ENCODE peak calls at places on chromosomes 13 and 19, in nine cellular contexts. E is right lobe of liver; M is K562; F is tibial artery; D is transverse colon; L is effector memory CD4-positive, alpha-beta T cell; S is right atrium auricular region; O is fibroblast of lung; K is ovary. W is an unnamed sample.

GRCh38 chr13:25686831-25687495 is 315.2 kb downstream of the ATP8A2 start:
- DNase-seq in L (no peak), E (no peak), O (no peak), M (no peak), D (no peak), F (no peak), K (no peak), S (no peak), W (no peak)

GRCh38 chr19:19185853-19186728 is 5.9 kb downstream of the BORCS8 start:
- DNase-seq in O (peak), M (peak), E (no peak), K (no peak), F (no peak), L (peak), S (no peak), D (peak), W (peak)

GRCh38 chr19:2087621-2088100 is 8.5 kb downstream of the MOB3A start:
- DNase-seq in E (no peak), F (peak), K (no peak), L (no peak), M (no peak), D (peak), S (no peak), O (no peak), W (no peak)

GRCh38 chr13:26614721-26615120 is 57.2 kb downstream of the WASF3 start:
- DNase-seq in D (no peak), K (no peak), F (no peak), E (no peak), M (no peak), S (no peak), L (no peak), O (no peak), W (no peak)

GRCh38 chr13:95496485-95496884 is 56.0 kb upstream of the CLDN10 start:
- DNase-seq in K (no peak), F (no peak), D (no peak), M (no peak), L (no peak), S (no peak), O (no peak), E (no peak), W (no peak)

GRCh38 chr13:60583196-60583908 is 186.3 kb downstream of the TDRD3 start:
- DNase-seq in F (peak), K (no peak), M (no peak), S (no peak), D (no peak), L (no peak), E (no peak), O (peak), W (peak)

GRCh38 chr13:31394491-31394890 is 194.7 kb downstream of the B3GLCT start:
- DNase-seq in L (no peak), O (no peak), E (no peak), K (no peak), D (no peak), M (no peak), F (no peak), S (no peak), W (no peak)

GRCh38 chr13:95704510-95704909 is 27.6 kb downstream of the DNAJC3 start:
- DNase-seq in E (no peak), F (no peak), L (no peak), M (peak), S (no peak), D (no peak), O (peak), K (no peak), W (no peak)

GRCh38 chr13:78376033-78376432 is 227.3 kb downstream of the POU4F1 start:
- DNase-seq in S (no peak), D (no peak), O (no peak), M (no peak), K (no peak), F (no peak), L (no peak), E (no peak), W (no peak)

GRCh38 chr13:101916108-101916757 is 463.8 kb downstream of the ITGBL1 start:
- DNase-seq in L (no peak), M (peak), O (peak), D (no peak), E (peak), K (no peak), S (no peak), F (no peak), W (peak)

GRCh38 chr13:88932950-88933349 is 1261.8 kb downstream of the SLITRK5 start:
- DNase-seq in M (no peak), F (no peak), E (no peak), D (no peak), O (peak), K (no peak), L (no peak), S (no peak), W (no peak)

GRCh38 chr13:34675626-34676025 is 266.4 kb upstream of the NBEA start:
- DNase-seq in D (no peak), M (no peak), O (no peak), K (no peak), F (no peak), E (no peak), L (no peak), S (no peak), W (no peak)

GRCh38 chr19:35119578-35119977 is 4.0 kb downstream of the FXYD3 start:
- DNase-seq in E (no peak), D (no peak), L (no peak), S (no peak), F (no peak), K (no peak), M (no peak), O (no peak), W (no peak)

GRCh38 chr19:18518639-18519038 is 3.2 kb downstream of the ELL start:
- DNase-seq in S (no peak), K (no peak), M (no peak), E (no peak), F (no peak), O (no peak), D (no peak), L (no peak), W (no peak)

GRCh38 chr13:110150384-110151091 is 156.4 kb downstream of the COL4A1 start:
- DNase-seq in K (no peak), F (no peak), L (no peak), D (no peak), S (peak), M (no peak), O (peak), E (peak), W (no peak)

GRCh38 chr13:27406178-27406939 is 18.1 kb upstream of the GTF3A start:
- DNase-seq in S (no peak), M (peak), D (no peak), E (no peak), F (no peak), L (peak), O (peak), K (no peak), W (peak)

GRCh38 chr13:80083516-80084085 is 257.3 kb downstream of the SPRY2 start:
- DNase-seq in D (no peak), F (no peak), E (no peak), O (no peak), L (no peak), S (no peak), K (no peak), M (no peak), W (no peak)

GRCh38 chr19:10362259-10362658 is 18.1 kb downstream of the TYK2 start:
- DNase-seq in L (no peak), D (no peak), S (no peak), K (no peak), F (no peak), M (no peak), E (no peak), O (no peak), W (no peak)

GRCh38 chr13:68846663-68847062 is 1261.0 kb upstream of the ATXN8OS start:
- DNase-seq in O (no peak), K (no peak), S (no peak), M (no peak), L (no peak), E (no peak), D (no peak), F (no peak), W (no peak)

GRCh38 chr13:48318014-48318713 is 14.6 kb downstream of the RB1 start:
- DNase-seq in L (no peak), K (no peak), O (no peak), S (no peak), M (no peak), E (no peak), D (no peak), F (no peak), W (no peak)

GRCh38 chr19:11195169-11195568 is 2.2 kb downstream of the KANK2 start:
- DNase-seq in F (no peak), E (no peak), L (no peak), O (peak), K (peak), D (no peak), S (no peak), M (peak), W (no peak)

GRCh38 chr13:95296326-95296939 is 4.8 kb downstream of the ABCC4 start:
- DNase-seq in M (no peak), S (no peak), E (peak), F (no peak), L (no peak), K (no peak), O (no peak), D (peak), W (peak)

GRCh38 chr13:79989251-79989661 is 351.7 kb downstream of the SPRY2 start:
- DNase-seq in L (no peak), O (no peak), K (no peak), F (no peak), M (no peak), E (no peak), S (no peak), D (peak), W (no peak)

GRCh38 chr19:15115080-15115479 is 7.9 kb downstream of the SYDE1 start:
- DNase-seq in L (no peak), S (peak), M (no peak), F (peak), O (peak), K (peak), E (peak), D (peak), W (no peak)

GRCh38 chr13:41139296-41139966 is 6.8 kb upstream of the KBTBD6 start:
- DNase-seq in F (no peak), K (no peak), O (peak), D (no peak), L (no peak), M (no peak), E (no peak), S (no peak), W (no peak)
- H3K27ac ChIP-seq in F (no peak), K (no peak), O (no peak), D (no peak), L (no peak), M (no peak), E (no peak), S (no peak), W (no peak)

DNA sequence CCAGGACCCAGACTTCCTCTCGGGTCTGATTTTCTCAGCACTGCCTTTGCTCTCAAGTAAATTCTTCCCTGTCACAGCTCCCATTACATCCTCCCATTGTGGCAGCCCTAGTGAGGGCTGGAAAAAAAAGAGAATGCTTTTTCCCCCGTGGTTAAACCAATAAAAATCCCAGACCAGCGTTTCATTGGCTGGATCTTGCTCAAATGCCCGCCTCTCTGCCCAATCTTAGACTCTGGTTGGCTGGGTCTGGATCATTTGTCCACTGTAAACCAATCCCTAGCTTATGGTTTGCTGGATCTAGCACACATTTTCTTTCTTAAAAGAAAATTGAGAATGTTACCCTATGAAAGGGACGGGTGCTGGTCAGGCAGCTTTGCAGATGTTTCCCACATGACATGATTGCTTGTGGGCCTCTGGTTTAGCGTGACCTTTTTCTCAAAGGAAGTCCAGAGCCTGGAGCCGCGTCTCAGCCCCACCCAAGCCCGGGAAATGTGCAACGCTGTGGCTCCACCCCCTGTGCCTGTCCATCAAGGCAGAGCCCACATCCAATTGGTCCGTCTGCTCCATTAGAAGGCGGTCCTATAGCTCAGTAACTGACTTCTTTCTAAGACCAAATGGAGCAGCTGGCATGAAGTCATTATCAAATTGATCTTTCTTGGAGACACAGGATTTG is 2.8 kb upstream of the MCEMP1 start:
- DNase-seq in E (peak), K (no peak), F (peak), S (peak), M (peak), O (peak), L (no peak), D (peak), W (peak)
- H3K27ac ChIP-seq in E (no peak), K (no peak), F (no peak), S (no peak), M (no peak), O (no peak), L (no peak), D (no peak), W (no peak)

DNA sequence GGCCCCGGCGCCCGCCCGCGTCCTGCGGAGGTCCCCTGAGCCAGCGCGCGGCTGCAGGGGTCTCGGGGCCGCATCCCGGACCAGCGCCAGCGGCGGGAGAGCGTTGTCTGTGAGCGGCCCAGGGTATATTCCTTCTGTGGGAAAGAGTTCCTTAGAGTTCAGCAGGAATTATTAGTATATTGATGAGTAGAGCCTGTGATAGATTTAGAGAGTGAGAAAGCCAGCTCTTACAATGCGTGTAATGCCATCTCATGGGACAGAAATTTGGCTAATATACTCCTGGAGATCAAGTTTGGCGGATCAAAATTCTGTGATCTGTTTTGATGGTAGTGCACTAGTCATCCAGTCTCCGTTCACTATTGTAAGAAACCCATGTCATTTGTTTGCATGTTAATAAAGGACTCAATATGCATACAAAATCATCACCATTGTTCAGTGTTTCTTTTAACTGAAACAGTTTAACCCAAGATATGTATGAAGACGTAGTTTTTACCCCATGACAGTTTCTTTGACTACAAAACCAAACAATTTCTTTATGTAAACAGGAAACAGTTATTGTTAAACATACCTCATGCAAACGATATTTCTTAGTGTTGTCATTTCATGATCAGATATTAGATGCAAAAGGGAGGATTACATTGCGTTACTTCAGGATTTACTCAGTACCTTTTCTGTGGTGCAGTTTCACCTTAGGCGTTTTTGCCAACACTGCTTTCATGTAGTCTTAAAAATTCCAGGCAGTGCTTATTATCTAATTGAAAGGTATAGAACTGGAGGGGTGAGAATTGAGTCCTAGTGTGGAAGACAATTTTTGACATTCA is 9.9 kb downstream of the TNFRSF19 start:
- DNase-seq in D (no peak), E (no peak), S (no peak), K (no peak), M (no peak), F (no peak), O (peak), L (no peak), W (peak)
- H3K27ac ChIP-seq in D (peak), E (no peak), S (peak), K (no peak), M (no peak), F (peak), O (peak), L (no peak), W (no peak)

GRCh38 chr19:5899728-5900526 is 3.7 kb downstream of the NDUFA11 start:
- DNase-seq in E (no peak), D (no peak), F (no peak), O (no peak), K (no peak), M (no peak), L (no peak), S (no peak), W (no peak)
- H3K27ac ChIP-seq in E (no peak), D (no peak), F (no peak), O (no peak), K (no peak), M (no peak), L (no peak), S (no peak), W (no peak)

DNA sequence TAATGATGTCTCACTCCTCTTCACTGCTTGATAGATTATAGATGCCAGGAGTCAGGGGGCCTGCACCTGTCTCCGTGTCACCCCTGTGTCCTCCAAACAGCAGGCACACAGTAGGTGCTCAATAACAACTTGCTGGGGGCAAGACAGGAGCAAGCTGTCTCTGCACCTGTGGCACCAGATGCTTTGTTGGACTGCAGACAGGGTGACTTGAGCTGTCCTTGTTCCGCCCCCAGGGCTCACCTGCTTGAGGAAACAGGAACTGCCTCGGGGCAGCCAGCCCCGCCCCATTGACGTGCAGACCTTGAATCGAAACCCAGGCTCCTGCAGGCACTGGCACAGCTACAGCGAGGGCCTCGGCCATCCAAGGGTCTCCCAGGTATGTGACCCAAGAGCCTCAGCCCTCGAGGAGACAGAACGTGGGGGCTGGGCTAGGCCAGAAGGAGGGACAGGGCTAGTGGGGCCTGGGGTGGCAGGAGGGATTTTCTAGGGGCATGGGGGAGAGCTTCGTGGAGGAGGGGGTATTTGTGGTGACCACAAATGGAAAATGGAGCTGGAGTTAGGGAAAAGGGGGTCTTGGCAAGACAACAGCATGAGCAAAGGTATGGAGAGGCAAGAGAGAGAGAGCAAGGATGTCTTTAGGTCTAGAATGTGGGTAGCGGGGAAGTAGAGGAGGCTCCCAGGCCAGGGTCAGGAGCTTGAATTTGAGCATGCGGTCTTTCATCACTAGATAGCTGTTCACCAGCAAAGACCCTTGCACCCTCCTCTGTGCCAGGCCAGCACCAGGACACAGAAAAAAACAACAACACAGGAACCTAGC is at the start of gene HSH2D:
- DNase-seq in K (no peak), L (peak), M (no peak), E (no peak), D (peak), S (no peak), F (no peak), O (no peak), W (no peak)
- H3K27ac ChIP-seq in K (no peak), L (peak), M (no peak), E (no peak), D (peak), S (no peak), F (no peak), O (no peak), W (no peak)

DNA sequence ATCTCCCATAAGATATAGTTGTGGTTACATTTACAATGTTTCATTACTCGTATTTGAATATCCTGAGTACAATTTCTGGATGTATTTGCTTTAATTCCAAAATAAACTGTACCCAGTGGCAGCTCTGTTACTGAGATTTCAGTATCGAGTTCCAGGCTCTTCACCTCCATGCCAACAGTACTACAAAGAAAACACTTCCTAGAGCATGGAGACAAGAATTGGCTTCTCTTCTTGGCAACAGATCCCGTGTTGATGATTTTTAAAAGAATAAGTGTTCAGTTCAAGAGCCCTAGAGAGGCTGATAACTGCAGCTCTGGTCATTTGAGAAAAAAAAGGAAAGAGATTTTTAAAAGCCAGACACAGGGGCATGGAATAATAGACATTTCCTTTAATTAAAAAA is 302.8 kb downstream of the EFNB2 start:
- DNase-seq in L (no peak), O (no peak), K (no peak), E (no peak), D (no peak), M (no peak), S (no peak), F (no peak), W (no peak)
- H3K27ac ChIP-seq in L (no peak), O (no peak), K (no peak), E (no peak), D (no peak), M (no peak), S (no peak), F (no peak), W (no peak)

GRCh38 chr13:52383362-52383761 is 22.6 kb downstream of the THSD1 start:
- DNase-seq in L (no peak), M (no peak), K (no peak), F (no peak), O (no peak), D (no peak), S (no peak), E (no peak), W (no peak)

DNA sequence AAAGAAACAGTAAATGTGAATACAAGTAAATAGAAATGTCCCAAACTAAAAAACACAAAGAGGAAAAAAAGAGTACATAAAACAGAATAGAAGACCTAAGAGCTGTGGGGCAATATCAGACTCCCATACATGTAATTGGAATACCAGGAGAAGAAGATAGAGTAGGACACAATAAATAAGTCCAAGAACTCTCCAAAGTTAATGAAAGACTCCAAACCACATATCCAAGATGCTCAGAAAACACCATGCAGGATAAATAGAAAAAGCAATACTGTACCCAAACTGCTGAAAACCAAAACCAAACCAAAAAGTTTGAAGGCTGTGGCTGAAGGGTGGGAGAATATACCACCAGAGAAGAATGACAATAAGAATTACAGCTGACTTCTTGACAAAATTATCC is 18.3 kb downstream of the THSD1 start:
- DNase-seq in D (no peak), E (no peak), S (no peak), F (no peak), M (no peak), O (no peak), L (no peak), K (no peak), W (no peak)
- H3K27ac ChIP-seq in D (no peak), E (no peak), S (no peak), F (no peak), M (no peak), O (no peak), L (no peak), K (no peak), W (no peak)